ENCODE peak calls at places on chromosomes 2 and 18, in ten cellular contexts. Q, Y, I, U, A, G, C, R, B and J are unnamed samples.

GRCh38 chr2:189751080-189751658 is 11.4 kb downstream of the OSGEPL1 start:
- DNase-seq in B (peak; percentile 66), Y (peak; percentile 32), G (no peak), Q (no peak), A (no peak), U (peak; percentile 39), I (peak; percentile 45), C (peak; percentile 42), R (peak; percentile 47), J (no peak)

GRCh38 chr18:26405190-26405781 is 143.1 kb downstream of the KCTD1 start:
- DNase-seq in U (peak; percentile 47), B (no peak), A (peak; percentile 75), C (peak; percentile 74), I (peak; percentile 42), R (peak; percentile 51), Q (no peak), G (no peak), Y (peak; percentile 48), J (no peak)

GRCh38 chr2:49241506-49241905 is 87.2 kb upstream of the FSHR start:
- DNase-seq in R (no peak), G (no peak), B (no peak), Q (no peak), C (no peak), I (peak; percentile 7), A (no peak), Y (no peak), U (peak; percentile 29), J (no peak)

GRCh38 chr2:219525533-219526232 is 11.4 kb downstream of the ASIC4 start:
- DNase-seq in C (no peak), U (peak; percentile 52), G (no peak), Y (no peak), B (no peak), R (peak; percentile 64), A (no peak), Q (no peak), I (no peak), J (no peak)

GRCh38 chr18:79952996-79953559 is 1.6 kb upstream of the SLC66A2 start:
- DNase-seq in C (no peak), A (no peak), R (peak; percentile 52), U (no peak), G (peak; percentile 18), I (no peak), Y (peak; percentile 13), B (peak; percentile 70), Q (no peak), J (no peak)

GRCh38 chr2:232854082-232854481 is 16.0 kb upstream of the SNORC start:
- DNase-seq in U (peak; percentile 70), G (no peak), B (peak; percentile 5), A (no peak), I (peak; percentile 90), Q (no peak), C (no peak), R (peak; percentile 42), Y (no peak), J (peak; percentile 69)

GRCh38 chr2:3504741-3505140 is 14.6 kb downstream of the ADI1 start:
- DNase-seq in A (no peak), B (no peak), C (no peak), Q (no peak), R (no peak), I (no peak), Y (no peak), G (no peak), U (no peak), J (no peak)

GRCh38 chr2:80706951-80707350 is 402.4 kb upstream of the LRRTM1 start:
- DNase-seq in Y (no peak), Q (no peak), B (no peak), U (no peak), C (no peak), A (no peak), R (no peak), G (no peak), I (no peak), J (no peak)

GRCh38 chr2:3465844-3466481 is 53.4 kb downstream of the ADI1 start:
- DNase-seq in A (no peak), Y (no peak), U (peak; percentile 93), B (peak; percentile 99), Q (no peak), I (peak; percentile 97), R (peak; percentile 68), C (no peak), G (no peak), J (no peak)

GRCh38 chr2:172986040-172986439 is 89.6 kb upstream of the MAP3K20 start:
- DNase-seq in R (no peak), Q (no peak), C (peak; percentile 13), G (no peak), B (no peak), Y (no peak), I (no peak), U (peak; percentile 32), A (no peak), J (no peak)

GRCh38 chr2:231413921-231414476 is 18.5 kb downstream of the B3GNT7 start:
- DNase-seq in G (no peak), C (no peak), Y (no peak), I (no peak), B (peak; percentile 10), Q (no peak), R (peak; percentile 72), U (no peak), A (no peak), J (no peak)

GRCh38 chr2:231411237-231411636 is 15.7 kb downstream of the B3GNT7 start:
- DNase-seq in U (no peak), R (no peak), G (no peak), B (no peak), Q (no peak), C (no peak), Y (no peak), A (no peak), I (no peak), J (no peak)

GRCh38 chr2:231413456-231413855 is 17.9 kb downstream of the B3GNT7 start:
- DNase-seq in C (no peak), G (no peak), U (no peak), R (no peak), Y (no peak), A (no peak), B (peak; percentile 8), I (no peak), Q (no peak), J (no peak)

GRCh38 chr2:231411871-231412615 is 16.5 kb downstream of the B3GNT7 start:
- DNase-seq in I (peak; percentile 72), Q (peak; percentile 74), R (peak; percentile 92), A (no peak), G (peak; percentile 76), U (peak; percentile 67), Y (peak; percentile 87), C (peak; percentile 85), B (peak; percentile 95), J (peak; percentile 94)

GRCh38 chr2:231412616-231412963 is 17.1 kb downstream of the B3GNT7 start:
- DNase-seq in C (no peak), Q (no peak), G (no peak), R (no peak), Y (no peak), B (no peak), A (no peak), I (no peak), U (no peak), J (no peak)
- TF ChIP-seq CTCF in C (no peak), Q (no peak), G (peak; percentile 1), R (no peak), Y (no peak), B (no peak), A (no peak), I (no peak), U (no peak), J (no peak)

DNA sequence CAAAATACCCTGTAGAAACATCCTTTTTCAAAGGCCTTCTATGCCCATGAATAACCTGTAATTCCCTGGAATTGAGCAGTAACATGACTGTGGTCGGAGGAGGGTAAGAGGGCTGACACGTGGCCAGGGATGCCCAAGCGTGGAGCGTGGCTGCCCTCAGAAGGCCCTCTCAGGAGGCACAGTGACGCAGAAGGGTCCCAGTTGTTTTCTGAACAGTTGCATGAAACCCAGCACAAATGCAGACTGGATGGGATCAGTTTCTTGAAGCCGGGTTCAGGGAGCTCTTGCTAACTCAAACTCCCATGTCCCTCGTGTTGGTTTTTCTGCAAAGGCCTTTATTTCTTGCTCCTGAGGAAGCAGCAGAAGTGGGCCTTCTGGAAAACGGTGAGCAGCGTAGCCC is 237.0 kb downstream of the ALPK2 start:
- DNase-seq in G (no peak), R (no peak), I (no peak), Q (no peak), U (peak; percentile 8), B (no peak), A (no peak), C (no peak), Y (no peak), J (no peak)
- TF ChIP-seq CTCF in G (no peak), R (no peak), I (peak; percentile 2), Q (no peak), U (no peak), B (no peak), A (no peak), C (no peak), Y (no peak), J (no peak)

GRCh38 chr2:212893216-212893615 is 258.2 kb downstream of the IKZF2 start:
- DNase-seq in B (no peak), I (no peak), A (no peak), G (no peak), Q (no peak), R (no peak), Y (no peak), U (no peak), C (no peak), J (no peak)

GRCh38 chr2:212897296-212897695 is 254.1 kb downstream of the IKZF2 start:
- DNase-seq in R (no peak), A (no peak), Q (no peak), U (peak; percentile 28), C (no peak), B (no peak), I (no peak), G (no peak), Y (no peak), J (no peak)

GRCh38 chr2:212891580-212891979 is 259.8 kb downstream of the IKZF2 start:
- DNase-seq in A (no peak), Q (no peak), U (no peak), G (no peak), C (no peak), B (no peak), R (no peak), Y (no peak), I (no peak), J (no peak)

GRCh38 chr2:212894026-212894425 is 257.4 kb downstream of the IKZF2 start:
- DNase-seq in I (no peak), A (no peak), U (no peak), R (no peak), G (no peak), Q (no peak), C (no peak), Y (no peak), B (no peak), J (no peak)

GRCh38 chr2:212892193-212892592 is 259.2 kb downstream of the IKZF2 start:
- DNase-seq in A (no peak), U (peak; percentile 72), Y (no peak), R (peak; percentile 18), Q (no peak), I (peak; percentile 70), C (peak; percentile 27), B (no peak), G (no peak), J (no peak)
- TF ChIP-seq CTCF in A (peak; percentile 48), U (peak; percentile 55), Y (no peak), R (peak; percentile 44), Q (no peak), I (peak; percentile 62), C (peak; percentile 6), B (peak; percentile 60), G (no peak), J (no peak)

DNA sequence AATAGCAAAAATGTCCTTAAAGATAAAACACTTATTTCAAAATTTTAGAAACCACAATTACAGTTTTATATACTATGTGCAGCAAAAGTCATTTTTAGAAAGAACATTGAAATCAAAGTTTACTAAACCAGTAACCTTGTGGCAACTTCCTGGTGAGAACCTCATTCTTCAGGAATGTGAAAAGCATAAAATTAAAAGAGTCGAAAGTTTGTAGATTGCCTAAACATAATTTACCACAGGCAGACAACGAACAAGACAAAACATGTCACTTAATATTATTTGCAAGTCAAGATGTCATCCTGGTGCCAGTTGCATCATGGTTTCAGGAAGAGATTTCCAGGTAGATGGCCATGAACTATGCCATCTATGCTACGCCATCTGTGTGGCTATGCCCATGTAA is 108.3 kb upstream of the NRP2 start:
- DNase-seq in Q (no peak), G (no peak), R (no peak), A (no peak), C (no peak), Y (no peak), I (no peak), U (no peak), B (no peak), J (no peak)
- TF ChIP-seq CTCF in Q (no peak), G (no peak), R (no peak), A (no peak), C (no peak), Y (no peak), I (no peak), U (no peak), B (no peak), J (no peak)